ENCODE peak calls at places on chromosome 11, in nine cellular contexts. Q is upper lobe of right lung; X is NCI-H345; U is activated CD4-positive, alpha-beta T cell treated with anti-CD3 and anti-CD28 coated beads, Interleukin-2, amount 50 U/mL, for 48 hours; W is MM.1S; V is anterior cingulate cortex; M is neural crest cell; D is hypothalamus; I is fibroblast of the aortic adventitia. R is an unnamed sample.
A peak's percentile ranks its signal among the peaks of the same experiment; 100 is the strongest.

GRCh38 chr11:132028380-132029240 is 658.2 kb downstream of the NTM start:
- DNase-seq in Q (no peak), X (peak; percentile 57), U (no peak), W (peak; percentile 61), V (no peak), M (peak; percentile 31), D (peak; percentile 33), I (peak; percentile 73), R (no peak)

GRCh38 chr11:65574963-65575567 is 788 bp upstream of the EHBP1L1 start:
- DNase-seq in Q (no peak), X (peak; percentile 19), U (no peak), W (peak; percentile 68), V (no peak), M (no peak), D (no peak), I (peak; percentile 33), R (peak; percentile 75)

GRCh38 chr11:93552874-93553273 is 9.7 kb upstream of the SMCO4 start:
- DNase-seq in Q (no peak), X (no peak), U (no peak), W (no peak), V (no peak), M (no peak), D (no peak), I (no peak), R (no peak)

GRCh38 chr11:128356992-128357391 is 230.4 kb downstream of the ETS1 start:
- DNase-seq in Q (no peak), X (no peak), U (no peak), W (no peak), V (no peak), M (no peak), D (no peak), I (peak; percentile 46), R (no peak)

GRCh38 chr11:11860103-11860979 is 18.6 kb downstream of the USP47 start:
- DNase-seq in Q (no peak), X (no peak), U (no peak), W (no peak), V (no peak), M (no peak), D (no peak), I (peak; percentile 41), R (no peak)

GRCh38 chr11:2312232-2313042 is 10.6 kb downstream of the TSPAN32 start:
- DNase-seq in Q (peak; percentile 66), X (no peak), U (no peak), W (no peak), V (no peak), M (no peak), D (no peak), I (peak; percentile 76), R (no peak)

GRCh38 chr11:27904358-27905055 is 203.4 kb downstream of the KIF18A start:
- DNase-seq in Q (no peak), X (no peak), U (no peak), W (no peak), V (no peak), M (no peak), D (no peak), I (peak; percentile 40), R (no peak)

GRCh38 chr11:59199546-59200420 is 12.9 kb downstream of the MPEG1 start:
- DNase-seq in Q (no peak), X (no peak), U (peak; percentile 25), W (peak; percentile 54), V (no peak), M (no peak), D (no peak), I (no peak), R (no peak)

GRCh38 chr11:57638005-57638760 is 11.5 kb downstream of the YPEL4 start:
- DNase-seq in Q (peak; percentile 80), X (peak; percentile 84), U (no peak), W (no peak), V (peak; percentile 50), M (peak; percentile 72), D (peak; percentile 68), I (peak; percentile 84), R (no peak)

GRCh38 chr11:44980533-44981427 is 30.1 kb upstream of the TP53I11 start:
- DNase-seq in Q (peak; percentile 30), X (no peak), U (no peak), W (no peak), V (no peak), M (no peak), D (no peak), I (no peak), R (peak; percentile 48)

GRCh38 chr11:112504056-112504455 is 243.4 kb upstream of the PLET1 start:
- DNase-seq in Q (no peak), X (no peak), U (no peak), W (no peak), V (no peak), M (no peak), D (no peak), I (no peak), R (no peak)

GRCh38 chr11:59943996-59944395 is 5.8 kb downstream of the OOSP1 start:
- DNase-seq in Q (no peak), X (no peak), U (no peak), W (no peak), V (no peak), M (no peak), D (no peak), I (no peak), R (no peak)

GRCh38 chr11:8070417-8071101 is 10.5 kb upstream of the TUB start:
- DNase-seq in Q (no peak), X (peak; percentile 11), U (no peak), W (no peak), V (no peak), M (no peak), D (no peak), I (peak; percentile 75), R (no peak)

GRCh38 chr11:128903248-128904041 is 12.3 kb downstream of the KCNJ5 start:
- DNase-seq in Q (peak; percentile 73), X (no peak), U (no peak), W (no peak), V (no peak), M (no peak), D (peak; percentile 27), I (no peak), R (no peak)

GRCh38 chr11:113393501-113393985 is 6.0 kb downstream of the ANKK1 start:
- DNase-seq in Q (no peak), X (no peak), U (no peak), W (no peak), V (no peak), M (no peak), D (no peak), I (no peak), R (no peak)

GRCh38 chr11:33257897-33258630 is 883 bp downstream of the HIPK3 start:
- DNase-seq in Q (peak; percentile 95), X (peak; percentile 87), U (peak; percentile 75), W (peak; percentile 73), V (peak; percentile 73), M (peak; percentile 69), D (peak; percentile 91), I (peak; percentile 91), R (peak; percentile 92)

GRCh38 chr11:107263865-107264563 is 193.6 kb downstream of the CWF19L2 start:
- DNase-seq in Q (no peak), X (no peak), U (no peak), W (no peak), V (no peak), M (no peak), D (no peak), I (no peak), R (no peak)

GRCh38 chr11:97948793-97949192 is 1072.0 kb upstream of the CNTN5 start:
- DNase-seq in Q (no peak), X (no peak), U (no peak), W (no peak), V (no peak), M (no peak), D (no peak), I (no peak), R (no peak)

GRCh38 chr11:71502871-71503435 is 24.1 kb upstream of the KRTAP5-7 start:
- DNase-seq in Q (peak; percentile 45), X (no peak), U (no peak), W (no peak), V (no peak), M (no peak), D (no peak), I (no peak), R (no peak)

GRCh38 chr11:8719260-8720190 is 36.9 kb downstream of the RPL27A start:
- DNase-seq in Q (no peak), X (no peak), U (no peak), W (no peak), V (no peak), M (no peak), D (peak; percentile 44), I (peak; percentile 93), R (no peak)

GRCh38 chr11:36265793-36266628 is 23.2 kb downstream of the COMMD9 start:
- DNase-seq in Q (peak; percentile 75), X (peak; percentile 56), U (peak; percentile 67), W (peak; percentile 43), V (no peak), M (peak; percentile 68), D (peak; percentile 28), I (peak; percentile 52), R (no peak)

GRCh38 chr11:126628790-126629621 is 273.5 kb downstream of the ST3GAL4 start:
- DNase-seq in Q (no peak), X (peak; percentile 96), U (no peak), W (no peak), V (no peak), M (no peak), D (peak; percentile 27), I (peak; percentile 32), R (no peak)

GRCh38 chr11:35593143-35593542 is 25.1 kb upstream of the FJX1 start:
- DNase-seq in Q (no peak), X (no peak), U (no peak), W (no peak), V (no peak), M (no peak), D (no peak), I (peak; percentile 98), R (no peak)

GRCh38 chr11:46378811-46379482 is 2.5 kb upstream of the MDK start:
- DNase-seq in Q (no peak), X (no peak), U (no peak), W (no peak), V (no peak), M (no peak), D (no peak), I (no peak), R (no peak)

GRCh38 chr11:92325416-92325815 is 100.8 kb downstream of the FAT3 start:
- DNase-seq in Q (no peak), X (no peak), U (no peak), W (no peak), V (no peak), M (no peak), D (no peak), I (no peak), R (no peak)

GRCh38 chr11:102120006-102120405 is 9.8 kb downstream of the YAP1 start:
- DNase-seq in Q (no peak), X (peak; percentile 42), U (no peak), W (no peak), V (no peak), M (no peak), D (no peak), I (peak; percentile 36), R (no peak)

GRCh38 chr11:19242184-19242932 is 1.6 kb upstream of the E2F8 start:
- DNase-seq in Q (no peak), X (no peak), U (peak; percentile 10), W (no peak), V (no peak), M (no peak), D (no peak), I (no peak), R (no peak)

GRCh38 chr11:14902650-14903350 is 10.8 kb upstream of the CYP2R1 start:
- DNase-seq in Q (no peak), X (no peak), U (no peak), W (no peak), V (no peak), M (no peak), D (no peak), I (peak; percentile 68), R (no peak)

GRCh38 chr11:45994421-45995341 is 72.2 kb downstream of the LARGE2 start:
- DNase-seq in Q (no peak), X (no peak), U (no peak), W (peak; percentile 65), V (no peak), M (no peak), D (no peak), I (peak; percentile 36), R (no peak)

GRCh38 chr11:114762437-114762836 is 84.1 kb downstream of the NXPE2 start:
- DNase-seq in Q (peak; percentile 81), X (no peak), U (no peak), W (no peak), V (no peak), M (peak; percentile 52), D (peak; percentile 27), I (peak; percentile 62), R (peak; percentile 29)

GRCh38 chr11:111736191-111736590 is 30.0 kb downstream of the PPP2R1B start:
- DNase-seq in Q (no peak), X (no peak), U (no peak), W (no peak), V (no peak), M (no peak), D (no peak), I (peak; percentile 79), R (no peak)